ENCODE peak calls at places on chromosomes 3 and 15, in seven cellular contexts. Y, J, W, A, D, R and V are unnamed samples.

GRCh38 chr15:31871887-31872281 is 158.4 kb upstream of the CHRNA7 start:
- DNase-seq in Y (no peak), J (no peak), W (no peak), A (no peak), D (no peak), R (no peak), V (no peak)

GRCh38 chr15:61063875-61064320 is 165.2 kb downstream of the RORA start:
- DNase-seq in Y (no peak), J (no peak), W (no peak), A (no peak), D (peak), R (no peak), V (no peak)

GRCh38 chr15:97995881-97996603 is 35.5 kb downstream of the ARRDC4 start:
- DNase-seq in Y (no peak), J (no peak), W (peak), A (peak), D (peak), R (no peak), V (peak)

GRCh38 chr3:170506556-170506955 is 79.3 kb downstream of the SLC7A14 start:
- DNase-seq in Y (no peak), J (no peak), W (no peak), A (peak), D (no peak), R (no peak), V (peak)

GRCh38 chr3:172173316-172174271 is 134.2 kb downstream of the FNDC3B start:
- DNase-seq in Y (no peak), J (no peak), W (no peak), A (no peak), D (no peak), R (no peak), V (no peak)

GRCh38 chr15:68261241-68261640 is 16.3 kb upstream of the FEM1B start:
- DNase-seq in Y (no peak), J (no peak), W (no peak), A (no peak), D (no peak), R (no peak), V (no peak)

GRCh38 chr3:194959217-194959616 is 273.5 kb downstream of the FAM43A start:
- DNase-seq in Y (no peak), J (no peak), W (no peak), A (no peak), D (peak), R (no peak), V (no peak)

GRCh38 chr15:87564666-87565065 is 691.9 kb downstream of the NTRK3 start:
- DNase-seq in Y (no peak), J (no peak), W (no peak), A (no peak), D (no peak), R (no peak), V (no peak)

GRCh38 chr3:36381311-36381956 is 1.1 kb downstream of the STAC start:
- DNase-seq in Y (no peak), J (no peak), W (no peak), A (no peak), D (no peak), R (no peak), V (no peak)

GRCh38 chr3:148429206-148429605 is 268.5 kb upstream of the AGTR1 start:
- DNase-seq in Y (no peak), J (no peak), W (no peak), A (no peak), D (no peak), R (no peak), V (no peak)

GRCh38 chr3:128761392-128761791 is 35.4 kb downstream of the RAB7A start:
- DNase-seq in Y (no peak), J (no peak), W (no peak), A (no peak), D (no peak), R (no peak), V (no peak)

GRCh38 chr3:49244589-49245205 is 32.3 kb downstream of the C3orf62 start:
- DNase-seq in Y (no peak), J (no peak), W (no peak), A (peak), D (no peak), R (no peak), V (peak)

GRCh38 chr3:174758943-174759342 is 100.2 kb upstream of the NAALADL2 start:
- DNase-seq in Y (no peak), J (no peak), W (no peak), A (no peak), D (no peak), R (no peak), V (no peak)

GRCh38 chr3:138768126-138768525 is 66.6 kb downstream of the PIK3CB start:
- DNase-seq in Y (no peak), J (no peak), W (no peak), A (peak), D (no peak), R (no peak), V (peak)

GRCh38 chr3:47280519-47280918 is 2.1 kb downstream of the KIF9 start:
- DNase-seq in Y (no peak), J (no peak), W (no peak), A (no peak), D (no peak), R (no peak), V (no peak)

GRCh38 chr15:53586815-53587214 is 172.6 kb downstream of the WDR72 start:
- DNase-seq in Y (no peak), J (no peak), W (peak), A (peak), D (no peak), R (no peak), V (peak)

GRCh38 chr15:92383528-92384326 is 10.0 kb upstream of the ST8SIA2 start:
- DNase-seq in Y (no peak), J (no peak), W (no peak), A (peak), D (no peak), R (no peak), V (peak)

GRCh38 chr15:39774688-39775267 is 7.9 kb downstream of the FSIP1 start:
- DNase-seq in Y (no peak), J (no peak), W (no peak), A (no peak), D (no peak), R (no peak), V (peak)

GRCh38 chr15:57861805-57862586 is 155.5 kb downstream of the POLR2M start:
- DNase-seq in Y (no peak), J (no peak), W (no peak), A (no peak), D (no peak), R (peak), V (no peak)

GRCh38 chr3:13788522-13789424 is 91.1 kb downstream of the WNT7A start:
- DNase-seq in Y (no peak), J (no peak), W (no peak), A (peak), D (no peak), R (no peak), V (no peak)

GRCh38 chr3:138348950-138349739 is 766 bp downstream of the MRAS start:
- DNase-seq in Y (no peak), J (no peak), W (no peak), A (peak), D (no peak), R (no peak), V (no peak)

GRCh38 chr3:108136888-108137814 is 46.3 kb upstream of the CD47 start:
- DNase-seq in Y (no peak), J (no peak), W (no peak), A (no peak), D (no peak), R (no peak), V (no peak)

GRCh38 chr3:133949438-133949837 is 53.8 kb upstream of the RAB6B start:
- DNase-seq in Y (peak), J (no peak), W (no peak), A (no peak), D (no peak), R (no peak), V (no peak)

GRCh38 chr3:122892118-122892517 is 97.2 kb downstream of the SLC49A4 start:
- DNase-seq in Y (no peak), J (no peak), W (no peak), A (no peak), D (no peak), R (no peak), V (no peak)

GRCh38 chr3:125067225-125067624 is 11.4 kb upstream of the HEG1 start:
- DNase-seq in Y (no peak), J (no peak), W (no peak), A (no peak), D (no peak), R (no peak), V (no peak)

GRCh38 chr3:43958005-43958770 is 267.4 kb downstream of the ABHD5 start:
- DNase-seq in Y (no peak), J (no peak), W (no peak), A (no peak), D (no peak), R (no peak), V (no peak)

GRCh38 chr3:165640970-165641369 is 196.3 kb downstream of the BCHE start:
- DNase-seq in Y (no peak), J (no peak), W (no peak), A (no peak), D (no peak), R (no peak), V (no peak)

GRCh38 chr3:189685854-189686253 is 54.7 kb downstream of the TP63 start:
- DNase-seq in Y (no peak), J (no peak), W (no peak), A (peak), D (no peak), R (peak), V (no peak)

GRCh38 chr15:92806763-92807162 is 93.4 kb upstream of the CHD2 start:
- DNase-seq in Y (no peak), J (no peak), W (no peak), A (no peak), D (no peak), R (no peak), V (no peak)

GRCh38 chr3:21912656-21913055 is 161.6 kb upstream of the ZNF385D start:
- DNase-seq in Y (no peak), J (no peak), W (no peak), A (no peak), D (no peak), R (no peak), V (no peak)

GRCh38 chr3:47096955-47097354 is 67.0 kb downstream of the SETD2 start:
- DNase-seq in Y (no peak), J (no peak), W (no peak), A (peak), D (no peak), R (peak), V (no peak)

GRCh38 chr15:85582719-85583089 is 202.3 kb downstream of the AKAP13 start:
- DNase-seq in Y (peak), J (no peak), W (peak), A (no peak), D (peak), R (no peak), V (peak)
- TF ChIP-seq POLR2A in Y (peak), J (peak), W (peak), A (no peak), D (no peak), R (no peak), V (peak)

GRCh38 chr3:114057011-114057347 is 442 bp downstream of the QTRT2 start:
- DNase-seq in Y (no peak), J (no peak), W (no peak), A (no peak), D (no peak), R (no peak), V (no peak)

GRCh38 chr3:114060906-114061655 is 4.5 kb downstream of the QTRT2 start:
- DNase-seq in Y (no peak), J (no peak), W (no peak), A (no peak), D (no peak), R (no peak), V (no peak)

GRCh38 chr3:114056130-114057010 is at the start of the genes CCDC191 and QTRT2:
- DNase-seq in Y (peak), J (peak), W (peak), A (peak), D (peak), R (peak), V (peak)

GRCh38 chr3:114058646-114059045 is 2.1 kb downstream of the QTRT2 start:
- DNase-seq in Y (no peak), J (peak), W (no peak), A (no peak), D (no peak), R (no peak), V (no peak)
- TF ChIP-seq POLR2A in Y (no peak), J (no peak), W (no peak), A (no peak), D (no peak), R (no peak), V (no peak)

GRCh38 chr3:184710870-184711365 is 946 bp downstream of the MAGEF1 start:
- DNase-seq in Y (no peak), J (no peak), W (no peak), A (peak), D (no peak), R (no peak), V (peak)
- TF ChIP-seq POLR2A in Y (no peak), J (no peak), W (no peak), A (no peak), D (no peak), R (no peak), V (no peak)

DNA sequence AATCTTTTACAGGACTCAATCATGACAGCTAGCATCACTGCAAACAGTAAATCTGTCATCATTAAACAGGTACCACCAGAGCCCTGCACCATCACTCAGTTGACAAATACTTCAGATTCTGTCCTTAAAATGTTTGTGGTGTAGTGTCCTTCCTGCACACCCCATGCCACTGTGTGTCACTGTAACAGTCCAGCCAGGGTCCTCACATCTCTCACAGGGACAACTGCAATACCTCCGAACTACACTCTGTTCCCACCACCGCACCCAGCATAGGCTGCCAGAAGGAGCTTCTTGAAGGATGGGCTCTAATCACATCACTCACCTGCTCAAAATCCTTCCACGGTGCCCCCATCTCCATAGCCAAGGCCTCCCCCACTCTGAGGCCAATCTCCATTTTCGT is 90.2 kb upstream of the FGF12 start:
- DNase-seq in Y (no peak), J (no peak), W (no peak), A (no peak), D (no peak), R (no peak), V (no peak)
- TF ChIP-seq POLR2A in Y (no peak), J (no peak), W (no peak), A (no peak), D (no peak), R (no peak), V (no peak)

GRCh38 chr3:130733236-130733884 is 13.3 kb downstream of the PIK3R4 start:
- DNase-seq in Y (no peak), J (no peak), W (no peak), A (no peak), D (no peak), R (no peak), V (no peak)

GRCh38 chr3:130725746-130726145 is 20.9 kb downstream of the PIK3R4 start:
- DNase-seq in Y (no peak), J (no peak), W (no peak), A (no peak), D (no peak), R (no peak), V (no peak)

GRCh38 chr3:130731817-130732216 is 14.8 kb downstream of the PIK3R4 start:
- DNase-seq in Y (no peak), J (no peak), W (no peak), A (no peak), D (no peak), R (no peak), V (no peak)

GRCh38 chr3:130728037-130728436 is 18.6 kb downstream of the PIK3R4 start:
- DNase-seq in Y (no peak), J (no peak), W (no peak), A (no peak), D (no peak), R (no peak), V (no peak)

DNA sequence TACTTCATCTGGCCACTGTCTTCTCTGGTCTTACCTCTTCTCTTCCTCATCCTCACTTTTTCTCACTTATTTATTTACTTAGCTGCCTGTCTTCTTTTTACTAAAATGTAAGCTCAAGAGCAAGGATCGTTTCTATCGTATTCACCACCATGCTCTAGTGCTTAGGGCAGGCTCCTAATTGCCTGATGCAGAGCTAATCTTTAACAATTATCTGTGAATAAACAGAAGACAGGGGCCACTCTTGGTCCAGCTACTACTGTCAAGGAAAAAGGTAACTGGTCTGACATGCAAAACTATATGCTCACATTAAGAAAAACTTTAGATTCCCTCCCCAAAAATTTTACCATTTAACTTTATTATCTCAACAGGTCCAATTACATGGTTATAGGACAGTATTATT is 17.5 kb downstream of the PIK3R4 start:
- DNase-seq in Y (no peak), J (no peak), W (no peak), A (no peak), D (no peak), R (no peak), V (no peak)
- TF ChIP-seq POLR2A in Y (no peak), J (no peak), W (no peak), A (no peak), D (no peak), R (no peak), V (no peak)